ENCODE peak calls at places on chromosomes 13 and 19, in seven cellular contexts. M is fibroblast of lung, P is stomach, D is OCI-LY7, O is heart left ventricle, L is Peyer's patch, N is spleen. T is an unnamed sample.

GRCh38 chr13:25151626-25152025 is 20.5 kb downstream of the AMER2 start:
- DNase-seq in M (no peak), P (no peak), D (no peak), O (no peak), L (no peak), N (no peak), T (no peak)

GRCh38 chr19:11425719-11426457 is 6.8 kb upstream of the RGL3 start:
- DNase-seq in M (no peak), P (no peak), D (no peak), O (no peak), L (no peak), N (no peak), T (no peak)

GRCh38 chr13:25741796-25742195 is 310.0 kb downstream of the SHISA2 start:
- DNase-seq in M (no peak), P (no peak), D (no peak), O (no peak), L (no peak), N (no peak), T (no peak)

GRCh38 chr13:60019119-60019993 is 144.4 kb downstream of the DIAPH3 start:
- DNase-seq in M (peak; percentile 8), P (no peak), D (peak; percentile 3), O (no peak), L (no peak), N (no peak), T (no peak)

GRCh38 chr13:46655727-46656180 is 102.8 kb downstream of the LRCH1 start:
- DNase-seq in M (peak; percentile 42), P (peak; percentile 59), D (no peak), O (no peak), L (no peak), N (no peak), T (no peak)

GRCh38 chr19:3387645-3388589 is 21.5 kb downstream of the NFIC start:
- DNase-seq in M (peak; percentile 50), P (peak; percentile 93), D (no peak), O (peak; percentile 83), L (no peak), N (peak; percentile 87), T (peak; percentile 93)

GRCh38 chr13:114130708-114131580 is 1.5 kb downstream of the RASA3 start:
- DNase-seq in M (peak; percentile 94), P (no peak), D (no peak), O (peak; percentile 62), L (peak; percentile 71), N (peak; percentile 89), T (peak; percentile 67)

GRCh38 chr19:11551603-11552235 is 7.3 kb downstream of the ELOF1 start:
- DNase-seq in M (no peak), P (no peak), D (peak; percentile 53), O (no peak), L (no peak), N (no peak), T (no peak)

GRCh38 chr19:57302020-57302465 is 18.2 kb upstream of the ZNF543 start:
- DNase-seq in M (peak; percentile 88), P (no peak), D (no peak), O (no peak), L (no peak), N (no peak), T (peak; percentile 91)

GRCh38 chr19:38970664-38971532 is 4.6 kb downstream of the FBXO17 start:
- DNase-seq in M (no peak), P (no peak), D (no peak), O (no peak), L (no peak), N (no peak), T (no peak)

GRCh38 chr13:30792257-30793000 is 57.1 kb downstream of the ALOX5AP start:
- DNase-seq in M (peak; percentile 97), P (peak; percentile 71), D (no peak), O (peak; percentile 62), L (no peak), N (peak; percentile 80), T (peak; percentile 25)

GRCh38 chr19:5803441-5803751 is 1.5 kb upstream of the NRTN start:
- DNase-seq in M (no peak), P (no peak), D (no peak), O (no peak), L (no peak), N (no peak), T (no peak)

GRCh38 chr19:5799247-5800241 is 5.3 kb upstream of the NRTN start:
- DNase-seq in M (no peak), P (peak; percentile 80), D (no peak), O (peak; percentile 76), L (no peak), N (peak; percentile 75), T (no peak)

GRCh38 chr19:5801796-5802616 is 2.9 kb upstream of the NRTN start:
- DNase-seq in M (peak; percentile 29), P (no peak), D (no peak), O (no peak), L (no peak), N (no peak), T (no peak)

GRCh38 chr19:5798244-5798643 is 6.6 kb upstream of the NRTN start:
- DNase-seq in M (no peak), P (no peak), D (no peak), O (no peak), L (no peak), N (no peak), T (no peak)

DNA sequence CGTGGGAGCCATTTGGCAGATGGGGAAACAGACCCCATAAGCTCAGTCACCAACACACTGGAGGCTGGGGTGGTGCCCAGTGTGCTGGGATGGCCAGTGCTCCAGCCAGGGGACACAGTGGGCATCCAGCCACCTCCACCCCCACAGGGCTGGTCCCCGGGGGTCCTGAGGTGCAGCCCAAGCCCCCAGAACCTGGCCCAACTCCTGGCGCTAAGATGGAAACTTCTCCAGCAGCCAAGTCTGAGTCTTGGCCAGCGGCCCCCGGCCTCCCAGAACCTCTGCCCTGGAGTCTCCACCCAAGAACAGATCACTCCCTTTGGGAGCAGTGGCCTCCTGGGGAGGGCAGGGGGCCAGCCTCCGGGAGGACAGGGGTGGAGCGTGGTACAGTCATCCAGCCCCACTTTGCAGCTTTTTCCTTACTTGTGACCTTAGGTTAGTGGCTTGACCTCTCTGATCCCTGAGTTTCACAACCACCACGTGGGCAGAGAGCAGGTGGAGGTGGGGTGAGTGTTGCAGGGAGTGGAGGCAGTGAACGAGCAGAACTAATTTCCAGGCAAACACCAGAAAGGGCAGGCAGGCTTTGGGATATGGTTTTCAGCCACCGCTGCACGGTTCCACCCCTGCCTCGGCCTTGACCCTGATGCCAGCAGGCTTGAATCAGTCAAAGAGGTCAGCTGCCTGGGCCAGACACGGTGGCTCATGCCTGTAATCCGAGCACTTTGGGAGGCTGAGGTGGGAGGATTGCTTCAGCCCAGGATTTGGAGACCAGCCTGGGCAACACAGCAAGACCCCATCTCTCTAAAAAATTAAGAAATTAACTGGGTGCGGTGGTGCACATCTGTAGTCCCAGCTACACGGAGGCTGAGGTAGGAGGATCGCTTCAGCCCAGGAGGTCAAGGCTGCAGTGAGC is 4.3 kb upstream of the NRTN start:
- DNase-seq in M (no peak), P (peak; percentile 57), D (no peak), O (no peak), L (no peak), N (no peak), T (no peak)
- H3K4me1 ChIP-seq in M (peaks cover 4% of the 10 kb centered on the region), P (peaks cover 45% of the 10 kb centered on the region), D (peaks cover 15% of the 10 kb centered on the region), O (no peaks in the 10 kb centered on the region), L (peaks cover 9% of the 10 kb centered on the region), N (peaks cover 68% of the 10 kb centered on the region), T (peaks cover 4% of the 10 kb centered on the region)

GRCh38 chr19:48870048-48870447 is 1.6 kb upstream of the PLEKHA4 start:
- DNase-seq in M (no peak), P (no peak), D (no peak), O (no peak), L (no peak), N (no peak), T (no peak)
- H3K36me3 ChIP-seq in M (peaks cover 19% of the 10 kb centered on the region), P (peaks cover 24% of the 10 kb centered on the region), D (peaks cover 20% of the 10 kb centered on the region), O (peaks cover 12% of the 10 kb centered on the region), L (peaks cover 20% of the 10 kb centered on the region), N (peaks cover 20% of the 10 kb centered on the region), T (peaks cover 18% of the 10 kb centered on the region)

GRCh38 chr19:10270616-10271394 is at the start of gene ICAM1:
- DNase-seq in M (peak; percentile 62), P (peak; percentile 72), D (peak; percentile 80), O (peak; percentile 84), L (peak; percentile 86), N (peak; percentile 96), T (peak; percentile 65)
- TF ChIP-seq CTCF in M (no peak), P (no peak), D (peak; percentile 17), O (no peak), L (peak; percentile 18), N (no peak), T (no peak)

DNA sequence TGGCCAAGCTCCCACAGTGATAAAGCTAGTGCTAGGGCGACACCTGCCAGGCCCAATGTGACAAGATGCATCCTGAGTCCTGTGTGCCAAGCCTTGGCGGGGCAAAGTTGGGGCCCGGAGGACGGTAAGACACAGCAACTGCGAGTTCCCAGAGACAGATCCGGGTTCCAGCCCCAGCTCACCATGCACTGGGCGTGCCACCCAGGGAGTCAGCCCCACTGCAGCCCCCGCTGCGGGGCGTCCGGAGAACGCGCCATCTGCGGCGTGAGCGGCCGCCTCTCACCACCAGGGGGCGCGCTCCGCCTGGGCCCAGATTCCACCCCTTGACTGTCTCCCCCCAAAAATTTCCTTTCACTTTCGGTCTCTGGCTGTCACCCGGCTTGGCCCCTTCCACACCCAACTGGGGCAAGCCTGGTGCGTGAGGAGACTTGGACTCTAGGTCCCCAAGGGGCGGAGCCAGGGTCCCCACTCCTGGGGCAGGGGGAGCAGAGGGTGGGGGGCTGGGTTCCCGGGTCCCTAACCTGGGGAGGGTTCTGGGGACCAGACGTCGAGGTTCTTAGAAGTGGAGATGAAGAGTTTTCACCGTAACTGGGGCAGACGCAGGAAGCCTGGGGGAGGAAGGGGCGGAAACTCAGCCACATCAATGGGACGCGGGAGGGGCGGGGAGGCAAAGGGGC is at the start of gene FLT3LG:
- DNase-seq in M (peak; percentile 53), P (peak; percentile 79), D (peak; percentile 87), O (peak; percentile 86), L (peak; percentile 81), N (peak; percentile 95), T (peak; percentile 69)
- H3K4me1 ChIP-seq in M (no peaks in the 10 kb centered on the region), P (peaks cover 6% of the 10 kb centered on the region), D (peaks cover 42% of the 10 kb centered on the region), O (no peaks in the 10 kb centered on the region), L (peaks cover 27% of the 10 kb centered on the region), N (peaks cover 70% of the 10 kb centered on the region), T (peaks cover 7% of the 10 kb centered on the region)

GRCh38 chr19:48474084-48474592 is 5.0 kb downstream of the CYTH2 start:
- DNase-seq in M (no peak), P (no peak), D (no peak), O (no peak), L (no peak), N (no peak), T (no peak)

GRCh38 chr19:48470856-48471255 is 1.7 kb downstream of the CYTH2 start:
- DNase-seq in M (no peak), P (no peak), D (no peak), O (no peak), L (no peak), N (no peak), T (no peak)

GRCh38 chr19:48473161-48473966 is 4.2 kb downstream of the CYTH2 start:
- DNase-seq in M (no peak), P (no peak), D (no peak), O (no peak), L (no peak), N (no peak), T (no peak)

GRCh38 chr19:48470281-48470680 is 1.1 kb downstream of the CYTH2 start:
- DNase-seq in M (no peak), P (no peak), D (no peak), O (no peak), L (no peak), N (peak; percentile 85), T (no peak)

DNA sequence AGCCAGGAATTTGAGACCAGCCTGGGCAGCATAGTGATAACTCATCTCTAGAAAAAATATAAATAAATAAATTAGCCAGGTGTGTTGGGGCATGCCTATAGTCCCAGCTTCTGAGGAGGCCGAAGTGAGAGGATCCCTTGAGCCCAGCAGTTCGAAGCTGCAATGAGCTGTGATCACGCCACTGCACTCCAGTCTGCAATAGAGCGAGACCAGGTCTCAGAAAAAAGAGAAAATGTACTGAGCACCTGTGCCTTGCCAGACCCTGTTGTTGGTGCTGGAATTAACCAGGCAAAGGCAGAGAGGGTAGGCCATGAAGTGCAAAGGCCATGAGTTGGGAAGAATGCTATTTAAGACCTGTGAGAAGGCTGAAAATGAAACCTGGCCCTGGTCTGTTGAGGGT is 2.7 kb downstream of the CYTH2 start:
- DNase-seq in M (no peak), P (no peak), D (no peak), O (no peak), L (no peak), N (no peak), T (no peak)
- H3K36me3 ChIP-seq in M (peaks cover 36% of the 10 kb centered on the region), P (peaks cover 66% of the 10 kb centered on the region), D (peaks cover 62% of the 10 kb centered on the region), O (peaks cover 52% of the 10 kb centered on the region), L (peaks cover 66% of the 10 kb centered on the region), N (peaks cover 68% of the 10 kb centered on the region), T (peaks cover 63% of the 10 kb centered on the region)